ENCODE peak calls at places on chromosomes 16 and 17, in seven cellular contexts. Y is PC-9, B is IMR-90, P is heart left ventricle, G is adrenal gland, X is ovary, I is mammary epithelial cell. O is an unnamed sample.

GRCh38 chr16:89265647-89266046 is 48.1 kb downstream of the ZNF778 start:
- DNase-seq in Y (no peak), B (no peak), X (no peak), I (no peak), P (no peak), G (no peak), O (no peak)

GRCh38 chr16:88810868-88811599 is 694 bp downstream of the APRT start:
- DNase-seq in I (peak; percentile 77), X (peak; percentile 91), P (peak; percentile 88), B (peak; percentile 69), Y (peak; percentile 81), G (peak; percentile 89), O (peak; percentile 86)

GRCh38 chr17:44335515-44336356 is 9.4 kb upstream of the GRN start:
- DNase-seq in B (no peak), Y (no peak), I (no peak), X (no peak), P (no peak), G (no peak), O (no peak)

GRCh38 chr17:78111012-78111726 is 17.4 kb downstream of the TMC6 start:
- DNase-seq in X (peak; percentile 36), B (no peak), P (peak; percentile 24), G (no peak), I (no peak), Y (no peak), O (no peak)

GRCh38 chr16:6861136-6861535 is 471.5 kb upstream of the RBFOX1 start:
- DNase-seq in I (no peak), X (no peak), B (no peak), P (no peak), Y (no peak), G (no peak), O (no peak)

GRCh38 chr16:73951541-73951940 is 345.1 kb upstream of the PSMD7 start:
- DNase-seq in P (peak; percentile 73), Y (no peak), G (no peak), I (no peak), X (no peak), B (peak; percentile 17), O (no peak)

GRCh38 chr17:21241564-21241963 is 11.6 kb downstream of the NATD1 start:
- DNase-seq in I (no peak), X (no peak), B (no peak), Y (no peak), P (no peak), G (no peak), O (no peak)

GRCh38 chr16:84827131-84827574 is 7.4 kb downstream of the CRISPLD2 start:
- DNase-seq in G (no peak), Y (no peak), P (no peak), X (peak; percentile 66), I (no peak), B (peak; percentile 52), O (no peak)

GRCh38 chr16:57590654-57591085 is 37.8 kb upstream of the ADGRG1 start:
- DNase-seq in I (peak; percentile 77), P (no peak), X (no peak), Y (peak; percentile 21), B (peak; percentile 80), G (peak; percentile 48), O (no peak)

GRCh38 chr17:45149669-45150603 is 1.7 kb downstream of the HEXIM1 start:
- DNase-seq in Y (peak; percentile 22), P (peak; percentile 80), I (peak; percentile 65), B (peak; percentile 51), X (peak; percentile 80), G (peak; percentile 90), O (peak; percentile 89)

GRCh38 chr17:19346351-19347255 is 15.9 kb downstream of the B9D1 start:
- DNase-seq in X (peak; percentile 69), Y (peak; percentile 73), B (peak; percentile 91), I (peak; percentile 35), G (peak; percentile 83), P (peak; percentile 83), O (peak; percentile 91)

GRCh38 chr17:8867361-8867981 is at the start of gene PIK3R6:
- DNase-seq in Y (no peak), G (no peak), B (no peak), X (no peak), P (no peak), I (no peak), O (no peak)

GRCh38 chr16:4538067-4538385 is 547 bp downstream of the CDIP1 start:
- DNase-seq in X (no peak), I (no peak), G (no peak), Y (no peak), B (no peak), P (no peak), O (no peak)

GRCh38 chr16:12305847-12306246 is 329.3 kb downstream of the SNX29 start:
- DNase-seq in P (no peak), B (no peak), I (peak; percentile 6), Y (no peak), X (no peak), G (no peak), O (no peak)

GRCh38 chr17:82647593-82648164 is 565 bp downstream of the WDR45B start:
- DNase-seq in P (no peak), I (peak; percentile 24), G (peak; percentile 69), B (no peak), Y (peak; percentile 23), X (peak; percentile 77), O (no peak)

GRCh38 chr17:68101992-68102758 is 66.6 kb downstream of the KPNA2 start:
- DNase-seq in G (peak; percentile 66), P (no peak), X (peak; percentile 49), I (peak; percentile 26), Y (peak; percentile 13), B (no peak), O (no peak)

GRCh38 chr17:14918540-14918939 is 346.6 kb downstream of the PMP22 start:
- DNase-seq in Y (no peak), P (no peak), I (no peak), G (no peak), X (no peak), B (peak; percentile 72), O (no peak)

GRCh38 chr17:279356-279755 is 73.3 kb downstream of the RPH3AL start:
- DNase-seq in G (peak; percentile 46), P (no peak), B (no peak), Y (no peak), I (no peak), X (no peak), O (no peak)

GRCh38 chr17:280901-281300 is 71.7 kb downstream of the RPH3AL start:
- DNase-seq in G (peak; percentile 42), Y (no peak), X (peak; percentile 20), P (peak; percentile 8), B (no peak), I (no peak), O (no peak)

GRCh38 chr17:279776-280175 is 72.8 kb downstream of the RPH3AL start:
- DNase-seq in G (peak; percentile 46), P (no peak), I (no peak), X (no peak), B (no peak), Y (no peak), O (no peak)

GRCh38 chr17:281365-281999 is 71.1 kb downstream of the RPH3AL start:
- DNase-seq in P (peak; percentile 8), I (no peak), B (no peak), G (peak; percentile 45), X (peak; percentile 21), Y (no peak), O (no peak)

DNA sequence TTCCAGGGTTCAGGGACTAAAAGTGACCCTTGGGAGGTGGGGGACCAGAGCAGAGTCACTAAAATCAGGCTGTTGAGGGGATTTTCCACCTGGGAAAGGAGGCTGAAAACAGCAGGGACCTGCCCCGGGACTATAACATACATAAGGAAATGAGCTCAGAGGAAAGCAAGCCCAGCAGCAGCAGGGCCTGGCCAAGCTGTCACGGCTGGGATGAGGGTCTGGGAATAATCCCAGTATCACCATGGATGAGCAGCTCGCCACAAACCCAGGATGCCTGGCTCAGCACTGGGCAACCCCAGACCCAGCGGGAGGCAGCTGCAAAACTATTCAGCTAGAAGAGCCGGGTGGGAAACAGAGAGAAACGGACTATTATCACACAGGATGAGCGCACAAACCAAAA is 72.4 kb downstream of the RPH3AL start:
- DNase-seq in I (no peak), G (peak; percentile 45), P (peak; percentile 9), B (no peak), Y (no peak), X (peak; percentile 17), O (no peak)
- H3K27ac ChIP-seq in I (no peak overlapping the region), G (peak overlapping the region; percentile 36), P (peak overlapping the region; percentile 60), B (no peak overlapping the region), Y (no peak overlapping the region), X (no peak overlapping the region), O (peak overlapping the region; percentile 16)

DNA sequence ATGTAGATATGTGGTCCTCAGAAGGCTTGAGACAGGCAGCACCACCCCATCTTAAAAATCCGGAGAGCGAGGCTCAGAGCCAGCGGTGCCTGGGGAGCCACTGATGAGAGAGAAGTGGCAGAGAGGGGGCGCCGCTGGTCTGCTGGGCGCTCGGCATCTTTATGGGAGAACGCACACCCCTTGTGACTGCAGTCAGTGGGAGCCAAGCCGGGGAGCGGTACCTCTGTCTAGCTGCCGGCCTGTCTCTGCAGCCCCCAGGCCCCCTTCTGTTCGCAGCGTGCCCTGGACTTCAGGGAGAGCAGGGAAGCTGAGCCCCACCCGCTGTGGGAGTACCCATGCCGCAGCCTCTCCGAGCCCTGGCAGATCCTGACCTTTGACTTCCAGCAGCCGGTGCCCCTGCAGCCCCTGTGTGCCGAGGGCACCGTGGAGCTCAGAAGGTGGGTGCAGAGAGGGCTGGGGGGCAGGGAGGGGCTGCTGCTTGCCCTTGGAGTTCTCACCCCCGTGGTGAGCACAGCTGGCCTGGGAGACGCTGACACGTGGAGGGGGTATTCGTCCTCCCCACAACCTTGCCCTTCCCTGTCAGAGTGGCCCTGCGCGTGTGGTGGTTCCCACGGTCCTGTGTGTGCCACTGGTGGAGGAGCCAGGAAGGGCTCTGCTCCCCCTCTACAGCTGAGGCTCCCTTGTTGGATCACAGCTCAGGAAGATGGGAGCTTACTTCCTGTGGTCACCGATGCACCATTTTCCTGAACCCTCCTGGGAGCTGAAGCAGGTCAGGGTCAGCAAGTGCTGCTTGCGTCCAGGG is 44.8 kb downstream of the PRMT7 start:
- DNase-seq in P (no peak), I (no peak), G (no peak), Y (no peak), B (no peak), X (no peak), O (no peak)
- TF ChIP-seq CTCF in P (peak; percentile 10), I (no peak), G (no peak), Y (no peak), B (no peak), X (no peak), O (no peak)

GRCh38 chr17:39746145-39746461 is 8.4 kb downstream of the GRB7 start:
- DNase-seq in P (no peak), G (no peak), I (no peak), X (peak; percentile 22), B (no peak), Y (no peak), O (no peak)
- H3K4me3 ChIP-seq in P (no peak overlapping the region), G (no peak overlapping the region), I (no peak overlapping the region), X (peak overlapping the region; percentile 22), B (no peak overlapping the region), Y (no peak overlapping the region), O (no peak overlapping the region)

GRCh38 chr17:41912925-41913324 is 5.8 kb downstream of the ACLY start:
- DNase-seq in I (no peak), Y (no peak), B (no peak), G (no peak), X (no peak), P (no peak), O (no peak)

GRCh38 chr17:41913798-41914197 is 5.0 kb downstream of the ACLY start:
- DNase-seq in Y (no peak), G (no peak), I (no peak), B (no peak), P (no peak), X (no peak), O (no peak)

GRCh38 chr17:41907633-41908539 is 10.9 kb downstream of the ACLY start:
- DNase-seq in G (no peak), P (no peak), I (no peak), B (peak; percentile 42), Y (no peak), X (no peak), O (no peak)

GRCh38 chr17:41909088-41909487 is 9.7 kb downstream of the ACLY start:
- DNase-seq in B (no peak), X (no peak), G (no peak), P (no peak), Y (no peak), I (no peak), O (no peak)

GRCh38 chr17:41910701-41911391 is 7.9 kb downstream of the ACLY start:
- DNase-seq in X (no peak), G (no peak), I (peak; percentile 19), P (no peak), Y (no peak), B (peak; percentile 99), O (no peak)
- H3K27ac ChIP-seq in X (no peak overlapping the region), G (no peak overlapping the region), I (no peak overlapping the region), P (no peak overlapping the region), Y (no peak overlapping the region), B (peak overlapping the region; percentile 92), O (no peak overlapping the region)